ENCODE peak calls at places on chromosomes 7 and 10, in nine cellular contexts. Z is H54; V is colonic mucosa; J is NCI-H748 treated with DMSO at 0.1 percent for 48 hours; C is activated T-cell treated with anti-CD3 and anti-CD28 coated beads, Interleukin-2, amount 50 U/mL, for 1 hour; G is head of caudate nucleus; T is occipital lobe; W is heart left ventricle; N is D341Med. A is an unnamed sample.

GRCh38 chr10:51244739-51245138 is 170.5 kb downstream of the PRKG1 start:
- DNase-seq in Z (no peak), V (no peak), J (no peak), C (no peak), G (peak), T (no peak), W (no peak), N (no peak), A (no peak)

GRCh38 chr10:48493083-48493871 is 111.6 kb downstream of the ARHGAP22 start:
- DNase-seq in Z (no peak), V (peak), J (no peak), C (no peak), G (peak), T (no peak), W (peak), N (peak), A (no peak)

GRCh38 chr10:85642421-85643170 is 724.0 kb downstream of the GRID1 start:
- DNase-seq in Z (peak), V (peak), J (no peak), C (no peak), G (no peak), T (no peak), W (no peak), N (no peak), A (no peak)

GRCh38 chr10:111158601-111159000 is 81.8 kb downstream of the ADRA2A start:
- DNase-seq in Z (no peak), V (no peak), J (no peak), C (no peak), G (no peak), T (no peak), W (no peak), N (no peak), A (no peak)

GRCh38 chr10:32489158-32489557 is 43.2 kb downstream of the CCDC7 start:
- DNase-seq in Z (no peak), V (no peak), J (no peak), C (no peak), G (no peak), T (no peak), W (no peak), N (no peak), A (no peak)

GRCh38 chr10:11570751-11571150 is 40.7 kb downstream of the USP6NL start:
- DNase-seq in Z (no peak), V (no peak), J (no peak), C (no peak), G (no peak), T (no peak), W (no peak), N (no peak), A (no peak)

GRCh38 chr10:133251388-133252222 is 13.9 kb downstream of the VENTX start:
- DNase-seq in Z (no peak), V (no peak), J (no peak), C (no peak), G (no peak), T (no peak), W (no peak), N (no peak), A (no peak)

GRCh38 chr10:89627863-89628262 is 17.2 kb downstream of the PANK1 start:
- DNase-seq in Z (no peak), V (no peak), J (no peak), C (no peak), G (no peak), T (no peak), W (no peak), N (no peak), A (no peak)

GRCh38 chr7:38169862-38170261 is 8.2 kb upstream of the STARD3NL start:
- DNase-seq in Z (peak), V (peak), J (no peak), C (no peak), G (no peak), T (no peak), W (peak), N (no peak), A (no peak)

A was measured in breast epithelium.